ENCODE peak calls at places on chromosomes 16 and 17, in six cellular contexts. P is GM12892, A is body of pancreas, J is transverse colon, G is erythroblast, Y is GM12878. V is an unnamed sample.

GRCh38 chr16:67464565-67464964 is 16.4 kb downstream of the ATP6V0D1 start:
- DNase-seq in J (no peak), Y (no peak), P (no peak), A (no peak), G (no peak), V (no peak)

GRCh38 chr17:79987187-79987889 is 48.3 kb downstream of the TBC1D16 start:
- DNase-seq in A (no peak), P (no peak), J (no peak), Y (no peak), G (no peak), V (no peak)

GRCh38 chr16:51161440-51162195 is 10.5 kb upstream of the SALL1 start:
- DNase-seq in Y (no peak), G (no peak), J (no peak), P (no peak), A (no peak), V (no peak)

GRCh38 chr16:88768041-88768876 is 16.8 kb downstream of the PIEZO1 start:
- DNase-seq in A (peak; percentile 76), Y (no peak), P (no peak), J (peak; percentile 60), G (no peak), V (no peak)

GRCh38 chr17:17857496-17857895 is 20.7 kb upstream of the SREBF1 start:
- DNase-seq in J (no peak), P (no peak), A (no peak), G (no peak), Y (no peak), V (no peak)

GRCh38 chr16:51839697-51840462 is 688.8 kb upstream of the SALL1 start:
- DNase-seq in Y (no peak), P (no peak), A (no peak), G (no peak), J (no peak), V (no peak)

GRCh38 chr16:1745900-1746692 is 25.2 kb downstream of the NME3 start:
- DNase-seq in G (no peak), Y (no peak), P (no peak), A (no peak), J (no peak), V (peak; percentile 95)

GRCh38 chr16:87060026-87060986 is 256.9 kb downstream of the C16orf95 start:
- DNase-seq in A (no peak), P (no peak), G (no peak), J (no peak), Y (no peak), V (no peak)

GRCh38 chr16:89536886-89537548 is 23.5 kb upstream of the RPL13 start:
- DNase-seq in G (no peak), A (no peak), Y (no peak), J (no peak), P (no peak), V (no peak)

GRCh38 chr17:47324224-47325020 is 667 bp downstream of the EFCAB13 start:
- DNase-seq in P (no peak), G (peak; percentile 84), Y (peak; percentile 53), A (peak; percentile 59), J (peak; percentile 68), V (no peak)

GRCh38 chr17:34997355-34997862 is 17.1 kb downstream of the LIG3 start:
- DNase-seq in P (no peak), J (peak; percentile 38), G (no peak), Y (no peak), A (peak; percentile 72), V (no peak)

GRCh38 chr17:6681671-6682070 is 30.1 kb downstream of the C17orf100 start:
- DNase-seq in Y (no peak), P (no peak), A (no peak), G (no peak), J (no peak), V (no peak)

GRCh38 chr16:15835136-15835878 is 21.5 kb downstream of the MYH11 start:
- DNase-seq in P (no peak), A (no peak), J (no peak), Y (peak; percentile 37), G (no peak), V (no peak)

GRCh38 chr17:5011928-5012327 is 14.2 kb downstream of the KIF1C start:
- DNase-seq in G (no peak), A (no peak), Y (peak; percentile 53), J (no peak), P (peak; percentile 52), V (peak; percentile 71)

GRCh38 chr17:54754560-54754959 is 146.1 kb upstream of the TOM1L1 start:
- DNase-seq in J (no peak), G (peak; percentile 4), A (no peak), Y (no peak), P (peak; percentile 3), V (peak; percentile 12)

GRCh38 chr16:48608871-48609452 is 1.0 kb downstream of the N4BP1 start:
- DNase-seq in Y (no peak), J (no peak), G (no peak), A (no peak), P (no peak), V (no peak)

GRCh38 chr17:34254146-34254545 is 939 bp upstream of the CCL2 start:
- DNase-seq in P (no peak), G (no peak), A (no peak), J (no peak), Y (no peak), V (no peak)

GRCh38 chr17:44901323-44901965 is 2.2 kb upstream of the EFTUD2 start:
- DNase-seq in J (no peak), G (no peak), Y (no peak), P (no peak), A (no peak), V (peak; percentile 84)

GRCh38 chr16:1731603-1732002 is 25.6 kb downstream of the MAPK8IP3 start:
- DNase-seq in G (no peak), P (no peak), A (no peak), J (no peak), Y (no peak), V (no peak)

GRCh38 chr17:31548709-31549108 is 157.2 kb downstream of the RAB11FIP4 start:
- DNase-seq in A (no peak), G (peak; percentile 68), Y (no peak), J (no peak), P (no peak), V (no peak)

GRCh38 chr17:31550389-31551056 is 159.0 kb downstream of the RAB11FIP4 start:
- DNase-seq in Y (no peak), G (no peak), J (no peak), A (no peak), P (no peak), V (no peak)

GRCh38 chr17:31552568-31552967 is 161.1 kb downstream of the RAB11FIP4 start:
- DNase-seq in G (no peak), Y (no peak), P (no peak), J (no peak), A (no peak), V (no peak)

GRCh38 chr17:31549121-31549524 is 157.6 kb downstream of the RAB11FIP4 start:
- DNase-seq in A (no peak), Y (no peak), J (no peak), P (no peak), G (no peak), V (no peak)

DNA sequence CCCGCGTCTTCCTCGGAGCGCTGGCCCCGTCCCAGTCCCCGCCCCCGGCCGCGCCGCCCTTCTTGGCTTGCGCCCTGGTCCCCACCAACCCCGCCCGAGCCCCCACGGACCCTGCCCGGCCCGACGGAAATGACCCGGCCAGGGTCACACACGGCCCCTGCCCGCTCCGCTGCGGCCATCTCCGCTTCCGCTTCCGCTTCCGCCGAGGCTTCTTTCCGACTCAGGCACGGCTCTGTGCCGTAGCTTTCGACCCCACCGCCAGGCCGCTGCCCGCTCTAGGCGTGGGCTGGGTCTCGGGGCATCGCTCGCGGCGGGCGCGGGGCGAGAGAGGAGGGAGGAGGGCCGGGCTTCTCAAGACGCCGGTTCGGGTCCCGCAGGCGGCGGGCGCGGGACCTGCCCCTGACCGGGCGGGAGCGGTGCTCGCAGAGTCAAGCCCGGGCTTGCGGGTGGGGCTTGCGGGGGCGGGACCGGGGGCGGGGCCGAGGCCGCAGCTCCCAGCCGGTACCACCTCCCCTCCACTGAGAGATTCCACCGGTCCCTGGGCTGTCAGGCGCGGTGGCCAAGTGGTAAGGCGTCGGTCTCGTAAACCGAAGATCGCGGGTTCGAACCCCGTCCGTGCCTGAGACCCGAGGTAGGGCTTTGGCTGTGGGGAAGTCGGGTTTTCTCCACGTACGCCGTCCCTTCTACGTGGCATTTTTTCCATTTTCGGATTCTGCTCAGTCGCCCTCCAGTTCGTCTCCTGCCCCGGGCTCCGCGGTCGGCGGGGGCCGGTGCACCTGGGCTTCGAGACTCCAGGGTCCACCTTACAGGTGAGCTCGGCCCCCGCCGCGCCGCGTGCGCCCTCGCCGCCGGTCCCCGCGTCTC is 158.3 kb downstream of the RAB11FIP4 start:
- DNase-seq in P (peak; percentile 91), A (peak; percentile 96), J (peak; percentile 95), G (peak; percentile 95), Y (peak; percentile 75), V (peak; percentile 79)
- TF ChIP-seq POLR2A in P (peak; percentile 39), A (peak; percentile 64), J (peak; percentile 74), G (peak; percentile 53), Y (peak; percentile 83), V (peak; percentile 37)

GRCh38 chr17:28728364-28729200 is at the start of gene NEK8:
- DNase-seq in J (peak; percentile 99), P (peak; percentile 80), G (peak; percentile 92), Y (peak; percentile 88), A (peak; percentile 97), V (peak; percentile 93)
- TF ChIP-seq POLR2A in J (peak; percentile 77), P (peak; percentile 62), G (peak; percentile 65), Y (peak; percentile 91), A (peak; percentile 89), V (peak; percentile 68)

DNA sequence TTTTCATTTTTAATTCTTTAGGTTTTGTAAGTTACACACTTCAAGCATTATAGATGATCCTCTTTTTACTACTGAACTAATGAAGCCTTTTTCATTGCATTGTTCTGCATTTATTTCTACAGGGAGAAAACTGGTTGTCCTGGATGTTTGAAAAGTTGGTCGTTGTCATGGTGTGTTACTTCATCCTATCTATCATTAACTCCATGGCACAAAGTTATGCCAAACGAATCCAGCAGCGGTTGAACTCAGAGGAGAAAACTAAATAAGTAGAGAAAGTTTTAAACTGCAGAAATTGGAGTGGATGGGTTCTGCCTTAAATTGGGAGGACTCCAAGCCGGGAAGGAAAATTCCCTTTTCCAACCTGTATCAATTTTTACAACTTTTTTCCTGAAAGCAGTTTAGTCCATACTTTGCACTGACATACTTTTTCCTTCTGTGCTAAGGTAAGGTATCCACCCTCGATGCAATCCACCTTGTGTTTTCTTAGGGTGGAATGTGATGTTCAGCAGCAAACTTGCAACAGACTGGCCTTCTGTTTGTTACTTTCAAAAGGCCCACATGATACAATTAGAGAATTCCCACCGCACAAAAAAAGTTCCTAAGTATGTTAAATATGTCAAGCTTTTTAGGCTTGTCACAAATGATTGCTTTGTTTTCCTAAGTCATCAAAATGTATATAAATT is 53.0 kb downstream of the TUBD1 start:
- DNase-seq in Y (no peak), G (no peak), A (no peak), P (no peak), J (no peak), V (no peak)
- TF ChIP-seq POLR2A in Y (peak; percentile 42), G (peak; percentile 48), A (no peak), P (peak; percentile 51), J (peak; percentile 21), V (no peak)

DNA sequence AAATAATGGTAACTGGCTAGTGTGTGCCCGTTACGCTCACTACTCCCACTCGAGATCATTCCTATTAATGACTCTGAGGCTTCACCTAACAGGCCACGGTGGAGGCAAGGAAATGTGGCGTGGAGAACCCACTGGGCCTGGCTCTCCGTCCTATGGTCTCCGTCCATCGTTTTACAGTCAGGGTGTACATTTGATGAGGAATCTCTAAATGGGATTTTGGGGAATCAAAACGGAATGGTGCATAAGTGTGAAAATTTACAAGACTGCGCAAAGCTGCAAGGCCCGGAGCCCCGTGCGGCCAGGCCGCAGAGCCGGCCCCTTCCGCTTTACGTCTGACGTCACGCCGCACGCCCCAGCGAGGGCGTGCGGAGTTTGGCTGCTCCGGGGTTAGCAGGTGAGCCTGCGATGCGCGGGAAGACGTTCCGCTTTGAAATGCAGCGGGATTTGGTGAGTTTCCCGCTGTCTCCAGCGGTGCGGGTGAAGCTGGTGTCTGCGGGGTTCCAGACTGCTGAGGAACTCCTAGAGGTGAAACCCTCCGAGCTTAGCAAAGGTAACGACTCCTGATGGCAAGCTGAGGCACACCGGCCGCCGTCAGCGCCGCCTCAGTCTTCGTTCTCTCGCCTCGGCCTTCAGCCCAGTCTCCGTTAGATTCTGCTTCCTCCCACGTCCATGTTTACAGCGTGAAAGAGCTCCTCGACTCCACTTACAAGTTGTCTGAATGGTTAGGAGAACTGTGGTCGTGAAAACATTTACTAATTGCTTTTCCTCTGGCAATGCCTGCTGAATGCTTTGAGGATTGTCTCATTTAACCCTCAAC is at the start of gene RAD51C:
- DNase-seq in G (peak; percentile 91), P (peak; percentile 81), Y (peak; percentile 67), J (peak; percentile 90), A (peak; percentile 84), V (peak; percentile 84)
- TF ChIP-seq POLR2A in G (peak; percentile 92), P (peak; percentile 83), Y (peak; percentile 87), J (peak; percentile 59), A (peak; percentile 72), V (peak; percentile 81)

V was measured in H54.